ENCODE peak calls at places on chromosome 17, in seven cellular contexts. Z is NCI-H524, V is HCT116, M is mesenchymal stem cell, X is HEK293T, L is cardiac muscle cell, T is Calu3. J is an unnamed sample.

GRCh38 chr17:61018938-61019337 is 341.3 kb downstream of the BCAS3 start:
- DNase-seq in X (no peak), T (no peak), L (no peak), M (no peak), V (no peak), Z (no peak), J (no peak)

GRCh38 chr17:34584805-34585416 is 5.5 kb downstream of the TMEM132E start:
- DNase-seq in M (no peak), Z (peak; percentile 11), T (peak; percentile 41), V (no peak), L (peak; percentile 77), X (no peak), J (peak; percentile 11)

GRCh38 chr17:63701477-63702222 is 1.7 kb upstream of the LIMD2 start:
- DNase-seq in Z (no peak), T (no peak), L (no peak), X (no peak), V (no peak), M (no peak), J (no peak)

GRCh38 chr17:11278186-11278983 is 37.4 kb downstream of the SHISA6 start:
- DNase-seq in Z (no peak), T (no peak), L (no peak), X (no peak), M (no peak), V (no peak), J (no peak)

GRCh38 chr17:17982796-17983195 is 10.1 kb downstream of the DRC3 start:
- DNase-seq in V (no peak), L (no peak), X (no peak), T (no peak), Z (no peak), M (no peak), J (no peak)

GRCh38 chr17:45777388-45777787 is 6.7 kb upstream of the CRHR1 start:
- DNase-seq in L (peak; percentile 51), M (no peak), Z (no peak), V (no peak), T (no peak), X (no peak), J (no peak)

GRCh38 chr17:39740357-39741111 is 2.8 kb downstream of the GRB7 start:
- DNase-seq in V (peak; percentile 43), T (peak; percentile 100), Z (no peak), M (no peak), X (no peak), L (no peak), J (no peak)

GRCh38 chr17:59366773-59367656 is 35.6 kb downstream of the YPEL2 start:
- DNase-seq in M (peak; percentile 83), Z (no peak), X (peak; percentile 49), L (peak; percentile 83), V (no peak), T (peak; percentile 45), J (no peak)

GRCh38 chr17:76074390-76075363 is at the start of gene GALR2:
- DNase-seq in T (no peak), X (no peak), M (no peak), L (peak; percentile 34), V (no peak), Z (no peak), J (no peak)

GRCh38 chr17:73261952-73262675 is 434 bp upstream of the CPSF4L start:
- DNase-seq in Z (no peak), T (peak; percentile 77), V (no peak), L (no peak), M (no peak), X (no peak), J (peak; percentile 36)

GRCh38 chr17:4625181-4625601 is 16.3 kb downstream of the ALOX15 start:
- DNase-seq in L (no peak), X (no peak), M (peak; percentile 61), Z (no peak), V (no peak), T (no peak), J (no peak)

GRCh38 chr17:48625502-48626201 is 506 bp downstream of the HOXB9 start:
- DNase-seq in L (no peak), Z (no peak), T (peak; percentile 84), V (no peak), X (no peak), M (peak; percentile 92), J (no peak)

GRCh38 chr17:83034525-83034924 is 44.9 kb upstream of the METRNL start:
- DNase-seq in X (no peak), Z (no peak), T (no peak), M (no peak), V (no peak), L (no peak), J (no peak)

GRCh38 chr17:15782809-15783208 is 50.7 kb downstream of the TBC1D26 start:
- DNase-seq in V (no peak), X (no peak), M (no peak), L (no peak), T (peak; percentile 4), Z (no peak), J (no peak)

GRCh38 chr17:72517413-72518237 is 396.8 kb downstream of the SOX9 start:
- DNase-seq in M (no peak), V (no peak), X (no peak), L (no peak), T (no peak), Z (no peak), J (no peak)

GRCh38 chr17:17859909-17860760 is 23.3 kb upstream of the SREBF1 start:
- DNase-seq in T (peak; percentile 64), X (peak; percentile 82), L (peak; percentile 72), V (no peak), Z (peak; percentile 48), M (peak; percentile 68), J (peak; percentile 67)

GRCh38 chr17:13114601-13115024 is 96.8 kb upstream of the ELAC2 start:
- DNase-seq in M (peak; percentile 26), L (peak; percentile 76), X (peak; percentile 82), T (no peak), V (peak; percentile 13), Z (no peak), J (peak; percentile 52)

GRCh38 chr17:49576121-49576905 is 642 bp downstream of the NXPH3 start:
- DNase-seq in V (no peak), L (peak; percentile 84), M (peak; percentile 40), T (peak; percentile 35), X (peak; percentile 73), Z (peak; percentile 29), J (no peak)

GRCh38 chr17:64174686-64175456 is 44.9 kb upstream of the ERN1 start:
- DNase-seq in X (no peak), Z (peak; percentile 96), L (no peak), M (peak; percentile 69), T (no peak), V (no peak), J (no peak)

GRCh38 chr17:17345686-17346427 is 42.7 kb downstream of the NT5M start:
- DNase-seq in L (no peak), T (no peak), X (no peak), M (no peak), V (no peak), Z (no peak), J (no peak)

GRCh38 chr17:29664743-29665479 is 42.2 kb upstream of the CORO6 start:
- DNase-seq in T (peak; percentile 8), X (no peak), V (peak; percentile 60), M (peak; percentile 54), Z (no peak), L (no peak), J (no peak)

GRCh38 chr17:42287305-42288077 is 807 bp upstream of the STAT5A start:
- DNase-seq in L (no peak), T (no peak), M (no peak), Z (no peak), X (no peak), V (no peak), J (no peak)

GRCh38 chr17:17401271-17401781 is 75.5 kb upstream of the MED9 start:
- DNase-seq in Z (no peak), T (peak; percentile 36), M (peak; percentile 16), L (no peak), X (peak; percentile 46), V (peak; percentile 31), J (no peak)

GRCh38 chr17:71057938-71058337 is 888.6 kb downstream of the KCNJ2 start:
- DNase-seq in L (no peak), X (no peak), V (no peak), T (no peak), M (no peak), Z (no peak), J (no peak)

GRCh38 chr17:47862621-47863440 is 11.9 kb upstream of the SP6 start:
- DNase-seq in V (peak; percentile 66), Z (no peak), X (no peak), T (no peak), L (no peak), M (peak; percentile 68), J (peak; percentile 33)

GRCh38 chr17:77429735-77429984 is 288.9 kb downstream of the SEC14L1 start:
- DNase-seq in T (no peak), X (no peak), M (no peak), V (no peak), L (no peak), Z (peak; percentile 66), J (no peak)

GRCh38 chr17:43940630-43941029 is 1.6 kb downstream of the PPY start:
- DNase-seq in M (peak; percentile 60), T (peak; percentile 73), V (peak; percentile 24), X (peak; percentile 61), Z (peak; percentile 33), L (peak; percentile 81), J (peak; percentile 39)

J was measured in NCI-H460.